ENCODE peak calls at places on chromosomes 11 and 22, in four cellular contexts. I, E, N and S are unnamed samples.

GRCh38 chr11:131235328-131236298 is 134.8 kb upstream of the NTM start:
- DNase-seq in I (no peak), N (no peak), E (no peak), S (no peak)

GRCh38 chr11:86180860-86181259 is 63.7 kb upstream of the EED start:
- DNase-seq in I (no peak), E (no peak), N (no peak), S (no peak)

GRCh38 chr11:8531312-8531711 is 62.7 kb downstream of the STK33 start:
- DNase-seq in N (no peak), I (no peak), E (no peak), S (no peak)

GRCh38 chr11:108906826-108907225 is 242.0 kb downstream of the DDX10 start:
- DNase-seq in I (no peak), E (no peak), N (no peak), S (no peak)

GRCh38 chr22:50601669-50602337 is 1.2 kb downstream of the MAPK8IP2 start:
- DNase-seq in N (no peak), I (no peak), E (no peak), S (no peak)

GRCh38 chr22:30266445-30267381 is at the start of gene OSM:
- DNase-seq in E (peak), I (peak), N (peak), S (no peak)

GRCh38 chr11:122633219-122633829 is 22.2 kb upstream of the UBASH3B start:
- DNase-seq in I (peak), N (no peak), E (no peak), S (no peak)

GRCh38 chr11:47387944-47388696 is 9.8 kb upstream of the SPI1 start:
- DNase-seq in I (peak), N (no peak), E (no peak), S (no peak)

GRCh38 chr22:39142088-39142667 is 10.3 kb downstream of the CBX7 start:
- DNase-seq in N (no peak), E (no peak), I (no peak), S (no peak)

GRCh38 chr11:63897459-63898156 is 19.4 kb downstream of the RCOR2 start:
- DNase-seq in N (no peak), E (no peak), I (no peak), S (no peak)

GRCh38 chr11:70928854-70929598 is 323.4 kb downstream of the SHANK2 start:
- DNase-seq in N (no peak), E (no peak), I (no peak), S (no peak)

GRCh38 chr22:43743131-43743530 is 69.0 kb downstream of the EFCAB6 start:
- DNase-seq in E (no peak), N (no peak), I (no peak), S (no peak)

GRCh38 chr11:108632041-108632440 is 32.8 kb upstream of the DDX10 start:
- DNase-seq in N (no peak), I (no peak), E (no peak), S (no peak)

GRCh38 chr11:28701760-28702449 is 593.7 kb downstream of the METTL15 start:
- DNase-seq in N (no peak), E (no peak), I (no peak), S (no peak)

GRCh38 chr11:130673698-130674097 is 225.3 kb downstream of the ADAMTS15 start:
- DNase-seq in N (no peak), I (no peak), E (no peak), S (no peak)

GRCh38 chr11:62909107-62909894 is 11.9 kb downstream of the CHRM1 start:
- DNase-seq in E (no peak), I (no peak), N (peak), S (peak)

GRCh38 chr11:73311394-73311869 is 3.4 kb downstream of the ARHGEF17 start:
- DNase-seq in E (no peak), N (no peak), I (no peak), S (no peak)

GRCh38 chr11:72445423-72445822 is 11.1 kb upstream of the CLPB start:
- DNase-seq in I (no peak), N (no peak), E (no peak), S (no peak)

GRCh38 chr11:114353448-114353847 is 46.9 kb downstream of the C11orf71 start:
- DNase-seq in E (no peak), N (no peak), I (no peak), S (no peak)

GRCh38 chr11:126862664-126863247 is 137.8 kb downstream of the KIRREL3 start:
- DNase-seq in E (no peak), N (no peak), I (no peak), S (no peak)